ENCODE peak calls at places on chromosomes 11 and 22, in six cellular contexts. One of them, this sample, is unnamed.

GRCh38 chr11:94727766-94728165 is 40.4 kb upstream of the AMOTL1 start:
- DNase-seq in effector CD4-positive, alpha-beta T cell: no peak
- DNase-seq in NCI-H524: no peak
- DNase-seq in cardiac muscle cell: no peak
- DNase-seq in brain microvascular endothelial cell: no peak
- DNase-seq in Caco-2: no peak
- DNase-seq in this sample: no peak

GRCh38 chr22:20583471-20583922 is 76.1 kb downstream of the MED15 start:
- DNase-seq in effector CD4-positive, alpha-beta T cell: no peak
- DNase-seq in NCI-H524: no peak
- DNase-seq in cardiac muscle cell: no peak
- DNase-seq in brain microvascular endothelial cell: no peak
- DNase-seq in Caco-2: no peak
- DNase-seq in this sample: no peak

GRCh38 chr11:113715882-113716625 is 9.9 kb upstream of the TMPRSS5 start:
- DNase-seq in effector CD4-positive, alpha-beta T cell: no peak
- DNase-seq in NCI-H524: no peak
- DNase-seq in cardiac muscle cell: no peak
- DNase-seq in brain microvascular endothelial cell: no peak
- DNase-seq in Caco-2: no peak
- DNase-seq in this sample: no peak

GRCh38 chr11:121538054-121538453 is 85.3 kb upstream of the SORL1-AS1 start:
- DNase-seq in effector CD4-positive, alpha-beta T cell: no peak
- DNase-seq in NCI-H524: no peak
- DNase-seq in cardiac muscle cell: no peak
- DNase-seq in brain microvascular endothelial cell: no peak
- DNase-seq in Caco-2: no peak
- DNase-seq in this sample: no peak

GRCh38 chr22:31278643-31279326 is 13.5 kb downstream of the PIK3IP1 start:
- DNase-seq in effector CD4-positive, alpha-beta T cell: peak; percentile 46
- DNase-seq in NCI-H524: no peak
- DNase-seq in cardiac muscle cell: no peak
- DNase-seq in brain microvascular endothelial cell: no peak
- DNase-seq in Caco-2: no peak
- DNase-seq in this sample: no peak

GRCh38 chr22:17587631-17588030 is 24.3 kb downstream of the SLC25A18 start:
- DNase-seq in effector CD4-positive, alpha-beta T cell: no peak
- DNase-seq in NCI-H524: peak; percentile 79
- DNase-seq in cardiac muscle cell: no peak
- DNase-seq in brain microvascular endothelial cell: no peak
- DNase-seq in Caco-2: no peak
- DNase-seq in this sample: no peak

GRCh38 chr11:30585892-30586250 is 282 bp downstream of the MPPED2 start:
- DNase-seq in effector CD4-positive, alpha-beta T cell: no peak
- DNase-seq in NCI-H524: no peak
- DNase-seq in cardiac muscle cell: peak; percentile 9
- DNase-seq in brain microvascular endothelial cell: no peak
- DNase-seq in Caco-2: no peak
- DNase-seq in this sample: no peak

GRCh38 chr11:133948711-133949110 is 8.1 kb downstream of the IGSF9B start:
- DNase-seq in effector CD4-positive, alpha-beta T cell: no peak
- DNase-seq in NCI-H524: no peak
- DNase-seq in cardiac muscle cell: no peak
- DNase-seq in brain microvascular endothelial cell: no peak
- DNase-seq in Caco-2: no peak
- DNase-seq in this sample: no peak

GRCh38 chr11:60914620-60915249 is 777 bp downstream of the TMEM109 start:
- DNase-seq in effector CD4-positive, alpha-beta T cell: no peak
- DNase-seq in NCI-H524: peak; percentile 35
- DNase-seq in cardiac muscle cell: peak; percentile 16
- DNase-seq in brain microvascular endothelial cell: no peak
- DNase-seq in Caco-2: no peak
- DNase-seq in this sample: no peak

GRCh38 chr22:44683237-44683636 is 18.8 kb upstream of the PRR5 start:
- DNase-seq in effector CD4-positive, alpha-beta T cell: no peak
- DNase-seq in NCI-H524: no peak
- DNase-seq in cardiac muscle cell: no peak
- DNase-seq in brain microvascular endothelial cell: no peak
- DNase-seq in Caco-2: no peak
- DNase-seq in this sample: no peak

GRCh38 chr11:71500601-71501021 is 26.5 kb upstream of the KRTAP5-7 start:
- DNase-seq in effector CD4-positive, alpha-beta T cell: no peak
- DNase-seq in NCI-H524: no peak
- DNase-seq in cardiac muscle cell: no peak
- DNase-seq in brain microvascular endothelial cell: no peak
- DNase-seq in Caco-2: no peak
- DNase-seq in this sample: no peak

GRCh38 chr11:105699203-105699602 is 89.3 kb downstream of the GRIA4 start:
- DNase-seq in effector CD4-positive, alpha-beta T cell: no peak
- DNase-seq in NCI-H524: no peak
- DNase-seq in cardiac muscle cell: no peak
- DNase-seq in brain microvascular endothelial cell: no peak
- DNase-seq in Caco-2: no peak
- DNase-seq in this sample: no peak

GRCh38 chr11:40185793-40186192 is 1273.7 kb downstream of the LRRC4C start:
- DNase-seq in effector CD4-positive, alpha-beta T cell: no peak
- DNase-seq in NCI-H524: no peak
- DNase-seq in cardiac muscle cell: no peak
- DNase-seq in brain microvascular endothelial cell: no peak
- DNase-seq in Caco-2: no peak
- DNase-seq in this sample: no peak

GRCh38 chr22:42717197-42717967 is 3.3 kb downstream of the A4GALT start:
- DNase-seq in effector CD4-positive, alpha-beta T cell: no peak
- DNase-seq in NCI-H524: peak; percentile 35
- DNase-seq in cardiac muscle cell: peak; percentile 19
- DNase-seq in brain microvascular endothelial cell: no peak
- DNase-seq in Caco-2: peak; percentile 35
- DNase-seq in this sample: no peak

GRCh38 chr11:42175203-42175602 is 715.8 kb upstream of the LRRC4C start:
- DNase-seq in effector CD4-positive, alpha-beta T cell: no peak
- DNase-seq in NCI-H524: no peak
- DNase-seq in cardiac muscle cell: peak; percentile 75
- DNase-seq in brain microvascular endothelial cell: peak; percentile 90
- DNase-seq in Caco-2: no peak
- DNase-seq in this sample: no peak

GRCh38 chr11:14541180-14541579 is 21.0 kb upstream of the PSMA1 start:
- DNase-seq in effector CD4-positive, alpha-beta T cell: no peak
- DNase-seq in NCI-H524: no peak
- DNase-seq in cardiac muscle cell: peak; percentile 76
- DNase-seq in brain microvascular endothelial cell: no peak
- DNase-seq in Caco-2: no peak
- DNase-seq in this sample: no peak

GRCh38 chr22:21754523-21755128 is 19.0 kb upstream of the YPEL1 start:
- DNase-seq in effector CD4-positive, alpha-beta T cell: no peak
- DNase-seq in NCI-H524: no peak
- DNase-seq in cardiac muscle cell: peak; percentile 58
- DNase-seq in brain microvascular endothelial cell: peak; percentile 22
- DNase-seq in Caco-2: no peak
- DNase-seq in this sample: no peak

GRCh38 chr11:73350908-73351636 is 25.1 kb upstream of the RELT start:
- DNase-seq in effector CD4-positive, alpha-beta T cell: peak; percentile 46
- DNase-seq in NCI-H524: no peak
- DNase-seq in cardiac muscle cell: peak; percentile 86
- DNase-seq in brain microvascular endothelial cell: peak; percentile 61
- DNase-seq in Caco-2: peak; percentile 76
- DNase-seq in this sample: no peak

GRCh38 chr22:49964493-49965290 is 4.1 kb downstream of the PIM3 start:
- DNase-seq in effector CD4-positive, alpha-beta T cell: peak; percentile 5
- DNase-seq in NCI-H524: no peak
- DNase-seq in cardiac muscle cell: no peak
- DNase-seq in brain microvascular endothelial cell: no peak
- DNase-seq in Caco-2: no peak
- DNase-seq in this sample: no peak

GRCh38 chr11:18285841-18286240 is 19.8 kb downstream of the SAA1 start:
- DNase-seq in effector CD4-positive, alpha-beta T cell: no peak
- DNase-seq in NCI-H524: no peak
- DNase-seq in cardiac muscle cell: no peak
- DNase-seq in brain microvascular endothelial cell: no peak
- DNase-seq in Caco-2: no peak
- DNase-seq in this sample: no peak

GRCh38 chr11:69598147-69598546 is 42.8 kb upstream of the CCND1 start:
- DNase-seq in effector CD4-positive, alpha-beta T cell: no peak
- DNase-seq in NCI-H524: peak; percentile 6
- DNase-seq in cardiac muscle cell: no peak
- DNase-seq in brain microvascular endothelial cell: no peak
- DNase-seq in Caco-2: peak; percentile 55
- DNase-seq in this sample: no peak

GRCh38 chr22:30602049-30602448 is 4.9 kb upstream of the TCN2 start:
- DNase-seq in effector CD4-positive, alpha-beta T cell: no peak
- DNase-seq in NCI-H524: no peak
- DNase-seq in cardiac muscle cell: peak; percentile 52
- DNase-seq in brain microvascular endothelial cell: peak; percentile 28
- DNase-seq in Caco-2: peak; percentile 37
- DNase-seq in this sample: no peak

GRCh38 chr22:17823226-17823625 is 49.0 kb upstream of the BID start:
- DNase-seq in effector CD4-positive, alpha-beta T cell: no peak
- DNase-seq in NCI-H524: no peak
- DNase-seq in cardiac muscle cell: no peak
- DNase-seq in brain microvascular endothelial cell: no peak
- DNase-seq in Caco-2: no peak
- DNase-seq in this sample: no peak

GRCh38 chr11:115892016-115892415 is 387.8 kb upstream of the CADM1 start:
- DNase-seq in effector CD4-positive, alpha-beta T cell: no peak
- DNase-seq in NCI-H524: no peak
- DNase-seq in cardiac muscle cell: no peak
- DNase-seq in brain microvascular endothelial cell: no peak
- DNase-seq in Caco-2: no peak
- DNase-seq in this sample: no peak

GRCh38 chr11:128544625-128545024 is 42.7 kb downstream of the ETS1 start:
- DNase-seq in effector CD4-positive, alpha-beta T cell: no peak
- DNase-seq in NCI-H524: no peak
- DNase-seq in cardiac muscle cell: peak; percentile 85
- DNase-seq in brain microvascular endothelial cell: no peak
- DNase-seq in Caco-2: no peak
- DNase-seq in this sample: no peak

GRCh38 chr11:123431619-123432018 is 1.6 kb downstream of the GRAMD1B start:
- DNase-seq in effector CD4-positive, alpha-beta T cell: no peak
- DNase-seq in NCI-H524: no peak
- DNase-seq in cardiac muscle cell: no peak
- DNase-seq in brain microvascular endothelial cell: no peak
- DNase-seq in Caco-2: no peak
- DNase-seq in this sample: no peak

GRCh38 chr22:42691440-42691839 is 29.2 kb downstream of the A4GALT start:
- DNase-seq in effector CD4-positive, alpha-beta T cell: no peak
- DNase-seq in NCI-H524: no peak
- DNase-seq in cardiac muscle cell: no peak
- DNase-seq in brain microvascular endothelial cell: no peak
- DNase-seq in Caco-2: no peak
- DNase-seq in this sample: no peak

GRCh38 chr11:132973686-132974085 is 558.6 kb downstream of the OPCML start:
- DNase-seq in effector CD4-positive, alpha-beta T cell: no peak
- DNase-seq in NCI-H524: no peak
- DNase-seq in cardiac muscle cell: no peak
- DNase-seq in brain microvascular endothelial cell: no peak
- DNase-seq in Caco-2: no peak
- DNase-seq in this sample: no peak

GRCh38 chr11:7020183-7020917 is at the start of the genes NLRP14 and ZNF214:
- DNase-seq in effector CD4-positive, alpha-beta T cell: no peak
- DNase-seq in NCI-H524: peak; percentile 87
- DNase-seq in cardiac muscle cell: peak; percentile 96
- DNase-seq in brain microvascular endothelial cell: peak; percentile 90
- DNase-seq in Caco-2: peak; percentile 88
- DNase-seq in this sample: peak; percentile 95

GRCh38 chr11:116224154-116224888 is 548.5 kb downstream of the BUD13 start:
- DNase-seq in effector CD4-positive, alpha-beta T cell: peak; percentile 12
- DNase-seq in NCI-H524: peak; percentile 61
- DNase-seq in cardiac muscle cell: peak; percentile 48
- DNase-seq in brain microvascular endothelial cell: peak; percentile 40
- DNase-seq in Caco-2: peak; percentile 82
- DNase-seq in this sample: peak; percentile 51

GRCh38 chr11:2696461-2696860 is 3.3 kb downstream of the KCNQ1OT1 start:
- DNase-seq in effector CD4-positive, alpha-beta T cell: no peak
- DNase-seq in NCI-H524: no peak
- DNase-seq in cardiac muscle cell: no peak
- DNase-seq in brain microvascular endothelial cell: no peak
- DNase-seq in Caco-2: no peak
- DNase-seq in this sample: no peak

GRCh38 chr11:61966673-61967176 is 709 bp downstream of the FTH1 start:
- DNase-seq in effector CD4-positive, alpha-beta T cell: no peak
- DNase-seq in NCI-H524: no peak
- DNase-seq in cardiac muscle cell: peak; percentile 58
- DNase-seq in brain microvascular endothelial cell: peak; percentile 14
- DNase-seq in Caco-2: no peak
- DNase-seq in this sample: no peak

GRCh38 chr11:129458278-129458677 is 82.6 kb downstream of the BARX2 start:
- DNase-seq in effector CD4-positive, alpha-beta T cell: no peak
- DNase-seq in NCI-H524: no peak
- DNase-seq in cardiac muscle cell: no peak
- DNase-seq in brain microvascular endothelial cell: no peak
- DNase-seq in Caco-2: no peak
- DNase-seq in this sample: no peak

GRCh38 chr11:57568330-57568766 is 876 bp upstream of the UBE2L6 start:
- DNase-seq in effector CD4-positive, alpha-beta T cell: peak; percentile 84
- DNase-seq in NCI-H524: peak; percentile 11
- DNase-seq in cardiac muscle cell: peak; percentile 82
- DNase-seq in brain microvascular endothelial cell: peak; percentile 60
- DNase-seq in Caco-2: peak; percentile 85
- DNase-seq in this sample: peak; percentile 86

GRCh38 chr11:125236072-125236825 is 71.7 kb downstream of the PKNOX2 start:
- DNase-seq in effector CD4-positive, alpha-beta T cell: no peak
- DNase-seq in NCI-H524: no peak
- DNase-seq in cardiac muscle cell: no peak
- DNase-seq in brain microvascular endothelial cell: no peak
- DNase-seq in Caco-2: no peak
- DNase-seq in this sample: no peak

GRCh38 chr22:22111267-22111751 is 128.7 kb upstream of the TOP3B start:
- DNase-seq in effector CD4-positive, alpha-beta T cell: no peak
- DNase-seq in NCI-H524: no peak
- DNase-seq in cardiac muscle cell: peak; percentile 58
- DNase-seq in brain microvascular endothelial cell: peak; percentile 81
- DNase-seq in Caco-2: no peak
- DNase-seq in this sample: no peak

GRCh38 chr11:30000986-30001385 is 15.8 kb downstream of the KCNA4 start:
- DNase-seq in effector CD4-positive, alpha-beta T cell: no peak
- DNase-seq in NCI-H524: no peak
- DNase-seq in cardiac muscle cell: no peak
- DNase-seq in brain microvascular endothelial cell: no peak
- DNase-seq in Caco-2: no peak
- DNase-seq in this sample: no peak